ENCODE peak calls at places on chromosomes 5 and 9, in four cellular contexts. O, X, R and K are unnamed samples.

GRCh38 chr9:128106940-128107259 is 20.6 kb downstream of the PTGES2 start:
- DNase-seq in X (no peak), R (no peak), O (no peak), K (no peak)

GRCh38 chr9:37005517-37006140 is 28.4 kb downstream of the PAX5 start:
- DNase-seq in O (no peak), X (no peak), R (no peak), K (no peak)

GRCh38 chr5:121797677-121798518 is 53.8 kb upstream of the FTMT start:
- DNase-seq in X (peak; percentile 60), R (no peak), O (no peak), K (no peak)

GRCh38 chr5:151779531-151780125 is 7.9 kb downstream of the G3BP1 start:
- DNase-seq in X (no peak), R (no peak), O (no peak), K (no peak)

GRCh38 chr9:82436480-82436879 is 447.9 kb downstream of the SPATA31D1 start:
- DNase-seq in R (no peak), O (peak; percentile 41), X (no peak), K (no peak)

GRCh38 chr5:140114341-140115185 is 654 bp downstream of the PURA start:
- DNase-seq in R (no peak), X (peak; percentile 66), O (peak; percentile 55), K (peak; percentile 65)

GRCh38 chr9:26292943-26293342 is 599.7 kb downstream of the CAAP1 start:
- DNase-seq in X (no peak), R (no peak), O (peak; percentile 52), K (no peak)

GRCh38 chr5:89028579-89029272 is 145.7 kb upstream of the MEF2C start:
- DNase-seq in O (peak; percentile 13), R (no peak), X (no peak), K (no peak)

GRCh38 chr9:11743356-11743755 is 949.8 kb upstream of the TYRP1 start:
- DNase-seq in O (no peak), X (no peak), R (no peak), K (no peak)

GRCh38 chr9:31100311-31100710 is 1284.1 kb upstream of the ACO1 start:
- DNase-seq in X (no peak), O (no peak), R (no peak), K (no peak)

GRCh38 chr9:68651280-68651893 is 53.7 kb upstream of the PIP5K1B start:
- DNase-seq in X (no peak), O (no peak), R (no peak), K (no peak)

GRCh38 chr5:152638996-152639552 is 234.0 kb upstream of the NMUR2 start:
- DNase-seq in X (no peak), O (no peak), R (no peak), K (no peak)

GRCh38 chr9:36191696-36192095 is 975 bp downstream of the CLTA start:
- DNase-seq in X (peak; percentile 20), R (no peak), O (no peak), K (no peak)

GRCh38 chr5:31768046-31768445 is 129.1 kb downstream of the PDZD2 start:
- DNase-seq in X (no peak), R (no peak), O (no peak), K (no peak)

DNA sequence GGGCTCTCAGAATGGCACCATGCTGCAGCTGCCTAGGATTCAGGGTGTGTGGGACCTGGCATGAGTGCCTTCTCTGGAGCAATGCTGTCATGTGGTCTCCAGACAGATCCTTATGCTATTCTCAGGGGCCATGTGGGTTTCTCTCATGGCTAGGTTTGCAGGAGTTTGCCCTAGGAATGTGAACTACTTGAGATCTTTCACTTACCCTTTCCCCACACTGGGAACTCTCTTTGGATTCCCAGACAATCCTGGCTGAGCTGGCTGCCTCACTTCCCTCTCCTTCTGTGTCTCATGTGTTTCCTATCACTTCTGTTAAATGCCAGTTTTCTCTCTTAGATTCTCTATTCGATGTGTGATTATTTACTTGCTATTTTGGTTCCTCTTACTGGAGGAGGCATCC is 270.2 kb upstream of the RASA1 start:
- DNase-seq in O (no peak), X (no peak), R (no peak), K (no peak)
- H3K56ac ChIP-seq in O (no peak overlapping the region), X (no peak overlapping the region), R (no peak overlapping the region), K (no peak overlapping the region)

GRCh38 chr9:22120595-22120994 is 111.5 kb upstream of the CDKN2B start:
- DNase-seq in O (no peak), X (no peak), R (no peak), K (no peak)

GRCh38 chr9:22119537-22120167 is 110.5 kb upstream of the CDKN2B start:
- DNase-seq in R (no peak), X (peak; percentile 63), O (peak; percentile 50), K (no peak)

GRCh38 chr9:22129633-22130032 is 120.5 kb upstream of the CDKN2B start:
- DNase-seq in X (no peak), O (no peak), R (no peak), K (no peak)

GRCh38 chr9:22129134-22129533 is 120.0 kb upstream of the CDKN2B start:
- DNase-seq in O (no peak), R (no peak), X (peak; percentile 85), K (no peak)

GRCh38 chr9:22124263-22125011 is 115.3 kb upstream of the CDKN2B start:
- DNase-seq in O (peak; percentile 61), X (no peak), R (no peak), K (no peak)
- H3K4me2 ChIP-seq in O (no peak overlapping the region), X (no peak overlapping the region), R (no peak overlapping the region), K (no peak overlapping the region)

GRCh38 chr5:111454198-111454606 is 58.1 kb downstream of the STARD4 start:
- DNase-seq in R (no peak), O (peak; percentile 55), X (no peak), K (no peak)
- H3K56ac ChIP-seq in R (no peak overlapping the region), O (no peak overlapping the region), X (no peak overlapping the region), K (no peak overlapping the region)

GRCh38 chr9:95819636-95820035 is 55.9 kb upstream of the ERCC6L2 start:
- DNase-seq in X (peak; percentile 94), R (peak; percentile 7), O (no peak), K (no peak)

GRCh38 chr9:95820076-95820475 is 55.4 kb upstream of the ERCC6L2 start:
- DNase-seq in R (no peak), O (no peak), X (no peak), K (no peak)

GRCh38 chr9:95821999-95822398 is 53.5 kb upstream of the ERCC6L2 start:
- DNase-seq in O (no peak), X (no peak), R (no peak), K (no peak)

GRCh38 chr9:95826183-95826838 is 49.2 kb upstream of the ERCC6L2 start:
- DNase-seq in X (no peak), R (no peak), O (peak; percentile 31), K (no peak)

GRCh38 chr9:95822583-95823431 is 52.7 kb upstream of the ERCC6L2 start:
- DNase-seq in O (peak; percentile 98), X (no peak), R (no peak), K (no peak)
- H3K4me2 ChIP-seq in O (peak overlapping the region; percentile 17), X (no peak overlapping the region), R (no peak overlapping the region), K (no peak overlapping the region)

GRCh38 chr9:77464591-77465125 is 183.5 kb downstream of the GNA14 start:
- DNase-seq in R (no peak), X (no peak), O (peak; percentile 69), K (no peak)
- H3K56ac ChIP-seq in R (no peak overlapping the region), X (no peak overlapping the region), O (no peak overlapping the region), K (no peak overlapping the region)

DNA sequence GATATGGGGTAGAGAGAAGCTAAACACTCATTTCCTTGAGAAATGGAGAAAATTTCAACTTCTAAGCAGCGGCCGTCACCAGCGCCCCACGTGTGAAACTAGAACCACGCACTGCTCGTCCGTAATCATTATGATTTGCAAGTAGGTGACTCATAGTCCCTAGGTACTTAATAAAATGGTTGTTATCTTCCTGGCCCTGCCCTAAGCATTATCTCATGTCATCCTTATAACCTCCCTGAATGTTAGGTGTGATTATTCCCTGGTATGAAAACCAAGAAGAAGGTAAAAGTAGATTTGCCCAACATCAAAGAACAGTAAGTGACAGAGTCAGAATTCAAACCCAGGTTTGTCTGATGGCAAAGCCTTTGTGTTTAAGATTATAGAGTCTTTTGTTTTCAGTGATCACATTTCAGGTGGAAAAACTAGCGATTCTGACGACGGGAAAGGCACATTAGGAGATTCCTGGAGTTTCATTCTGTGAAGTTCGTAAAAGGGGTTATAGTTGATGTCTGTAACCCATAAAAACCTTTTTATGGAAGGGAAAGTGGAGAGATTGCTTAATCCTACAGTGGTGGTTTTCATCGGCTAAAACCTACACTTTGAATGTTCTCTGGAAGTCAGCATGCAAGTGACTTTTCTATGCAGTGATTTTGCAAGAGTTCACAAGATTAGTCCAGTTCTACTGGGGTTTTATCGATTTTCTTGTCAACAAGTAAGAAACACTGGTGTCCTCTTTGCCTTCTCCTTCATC is 202.9 kb upstream of the WWC1 start:
- DNase-seq in O (no peak), R (no peak), X (no peak), K (no peak)
- H3K4me2 ChIP-seq in O (no peak overlapping the region), R (no peak overlapping the region), X (no peak overlapping the region), K (no peak overlapping the region)

GRCh38 chr9:10268500-10269485 is 344.0 kb downstream of the PTPRD start:
- DNase-seq in X (peak; percentile 72), R (peak; percentile 5), O (peak; percentile 12), K (peak; percentile 68)
- H3K56ac ChIP-seq in X (peak overlapping the region; percentile 59), R (no peak overlapping the region), O (no peak overlapping the region), K (no peak overlapping the region)

GRCh38 chr5:142079243-142079642 is 29.3 kb upstream of the NDFIP1 start:
- DNase-seq in R (no peak), O (no peak), X (no peak), K (no peak)

GRCh38 chr5:142082182-142082781 is 26.3 kb upstream of the NDFIP1 start:
- DNase-seq in X (no peak), O (no peak), R (no peak), K (no peak)

GRCh38 chr5:142078251-142078650 is 30.3 kb upstream of the NDFIP1 start:
- DNase-seq in X (no peak), R (no peak), O (no peak), K (no peak)

GRCh38 chr5:142080248-142080647 is 28.3 kb upstream of the NDFIP1 start:
- DNase-seq in R (no peak), X (no peak), O (no peak), K (no peak)

DNA sequence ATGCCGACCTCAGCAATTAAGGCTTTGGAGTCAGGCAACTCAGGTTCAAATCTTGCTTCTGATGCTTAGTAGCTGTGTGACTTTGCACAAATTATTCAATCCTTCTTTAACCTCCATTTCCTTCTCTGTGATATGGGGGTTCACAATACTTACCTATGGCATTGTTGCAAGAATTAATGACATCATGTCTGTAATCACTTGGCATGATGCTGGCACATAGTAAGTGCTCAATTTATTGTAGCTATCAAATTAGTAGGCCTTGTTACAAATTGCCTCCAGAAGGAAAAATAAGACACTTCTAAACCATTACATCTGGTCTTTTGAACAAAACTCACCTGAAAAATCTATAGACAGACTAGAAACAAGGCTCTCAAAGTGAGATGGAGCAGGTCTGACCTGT is 29.9 kb upstream of the NDFIP1 start:
- DNase-seq in X (no peak), R (no peak), O (no peak), K (no peak)
- H3K4me2 ChIP-seq in X (no peak overlapping the region), R (no peak overlapping the region), O (no peak overlapping the region), K (no peak overlapping the region)